ENCODE peak calls at places on chromosomes 16 and 17, in nine cellular contexts. One of them, this sample, is unnamed.

GRCh38 chr17:57902800-57903759 is 52.1 kb downstream of the CUEDC1 start:
- DNase-seq in effector memory CD4-positive, alpha-beta T cell: no peak
- DNase-seq in CD8-positive, alpha-beta memory T cell: no peak
- DNase-seq in caudate nucleus: peak
- DNase-seq in substantia nigra: peak
- DNase-seq in psoas muscle: peak
- DNase-seq in AG04450: no peak
- DNase-seq in tibial artery: peak
- DNase-seq in adrenal gland: peak
- DNase-seq in this sample: no peak

GRCh38 chr17:76659928-76660614 is 16.5 kb upstream of the ST6GALNAC1 start:
- DNase-seq in AG04450: no peak
- DNase-seq in adrenal gland: no peak
- DNase-seq in caudate nucleus: no peak
- DNase-seq in effector memory CD4-positive, alpha-beta T cell: no peak
- DNase-seq in tibial artery: peak
- DNase-seq in CD8-positive, alpha-beta memory T cell: peak
- DNase-seq in substantia nigra: no peak
- DNase-seq in psoas muscle: no peak
- DNase-seq in this sample: no peak

GRCh38 chr17:78133971-78134898 is 3.7 kb downstream of the TMC8 start:
- DNase-seq in effector memory CD4-positive, alpha-beta T cell: peak
- DNase-seq in CD8-positive, alpha-beta memory T cell: peak
- DNase-seq in substantia nigra: peak
- DNase-seq in psoas muscle: peak
- DNase-seq in caudate nucleus: no peak
- DNase-seq in AG04450: no peak
- DNase-seq in adrenal gland: peak
- DNase-seq in tibial artery: no peak
- DNase-seq in this sample: peak

GRCh38 chr17:73166731-73167581 is 2.1 kb downstream of the SSTR2 start:
- DNase-seq in substantia nigra: no peak
- DNase-seq in psoas muscle: no peak
- DNase-seq in tibial artery: no peak
- DNase-seq in CD8-positive, alpha-beta memory T cell: no peak
- DNase-seq in effector memory CD4-positive, alpha-beta T cell: no peak
- DNase-seq in caudate nucleus: no peak
- DNase-seq in AG04450: no peak
- DNase-seq in adrenal gland: no peak
- DNase-seq in this sample: no peak

GRCh38 chr16:89066746-89067145 is 26.9 kb upstream of the ACSF3 start:
- DNase-seq in CD8-positive, alpha-beta memory T cell: no peak
- DNase-seq in adrenal gland: no peak
- DNase-seq in effector memory CD4-positive, alpha-beta T cell: no peak
- DNase-seq in substantia nigra: no peak
- DNase-seq in tibial artery: no peak
- DNase-seq in AG04450: no peak
- DNase-seq in psoas muscle: no peak
- DNase-seq in caudate nucleus: no peak
- DNase-seq in this sample: no peak

GRCh38 chr16:22632621-22633020 is 121.9 kb downstream of the NPIPB5 start:
- DNase-seq in tibial artery: no peak
- DNase-seq in substantia nigra: no peak
- DNase-seq in effector memory CD4-positive, alpha-beta T cell: no peak
- DNase-seq in CD8-positive, alpha-beta memory T cell: no peak
- DNase-seq in psoas muscle: no peak
- DNase-seq in caudate nucleus: no peak
- DNase-seq in adrenal gland: no peak
- DNase-seq in AG04450: no peak
- DNase-seq in this sample: no peak

GRCh38 chr17:41678411-41678906 is 10.2 kb upstream of the EIF1 start:
- DNase-seq in caudate nucleus: no peak
- DNase-seq in psoas muscle: peak
- DNase-seq in adrenal gland: no peak
- DNase-seq in tibial artery: no peak
- DNase-seq in effector memory CD4-positive, alpha-beta T cell: no peak
- DNase-seq in substantia nigra: no peak
- DNase-seq in AG04450: no peak
- DNase-seq in CD8-positive, alpha-beta memory T cell: no peak
- DNase-seq in this sample: no peak

GRCh38 chr16:70582280-70582978 is 58.8 kb downstream of the SF3B3 start:
- DNase-seq in tibial artery: no peak
- DNase-seq in effector memory CD4-positive, alpha-beta T cell: no peak
- DNase-seq in CD8-positive, alpha-beta memory T cell: no peak
- DNase-seq in adrenal gland: no peak
- DNase-seq in AG04450: no peak
- DNase-seq in substantia nigra: no peak
- DNase-seq in psoas muscle: no peak
- DNase-seq in caudate nucleus: no peak
- DNase-seq in this sample: no peak

GRCh38 chr16:87076950-87077749 is 240.0 kb downstream of the C16orf95 start:
- DNase-seq in psoas muscle: no peak
- DNase-seq in effector memory CD4-positive, alpha-beta T cell: no peak
- DNase-seq in substantia nigra: no peak
- DNase-seq in caudate nucleus: no peak
- DNase-seq in adrenal gland: peak
- DNase-seq in AG04450: peak
- DNase-seq in CD8-positive, alpha-beta memory T cell: no peak
- DNase-seq in tibial artery: no peak
- DNase-seq in this sample: peak

GRCh38 chr17:19737305-19738072 is 10.6 kb downstream of the ALDH3A1 start:
- DNase-seq in substantia nigra: no peak
- DNase-seq in effector memory CD4-positive, alpha-beta T cell: no peak
- DNase-seq in AG04450: no peak
- DNase-seq in tibial artery: no peak
- DNase-seq in psoas muscle: no peak
- DNase-seq in CD8-positive, alpha-beta memory T cell: peak
- DNase-seq in caudate nucleus: no peak
- DNase-seq in adrenal gland: no peak
- DNase-seq in this sample: no peak

GRCh38 chr16:89402962-89403361 is 87.4 kb downstream of the ANKRD11 start:
- DNase-seq in caudate nucleus: no peak
- DNase-seq in tibial artery: no peak
- DNase-seq in psoas muscle: no peak
- DNase-seq in substantia nigra: no peak
- DNase-seq in CD8-positive, alpha-beta memory T cell: peak
- DNase-seq in adrenal gland: no peak
- DNase-seq in effector memory CD4-positive, alpha-beta T cell: no peak
- DNase-seq in AG04450: no peak
- DNase-seq in this sample: no peak

GRCh38 chr17:19270347-19270950 is 33.3 kb downstream of the EPN2 start:
- DNase-seq in caudate nucleus: no peak
- DNase-seq in CD8-positive, alpha-beta memory T cell: no peak
- DNase-seq in adrenal gland: no peak
- DNase-seq in substantia nigra: no peak
- DNase-seq in tibial artery: no peak
- DNase-seq in AG04450: no peak
- DNase-seq in psoas muscle: no peak
- DNase-seq in effector memory CD4-positive, alpha-beta T cell: no peak
- DNase-seq in this sample: no peak

GRCh38 chr16:85334718-85335583 is 222.7 kb upstream of the CIBAR2 start:
- DNase-seq in CD8-positive, alpha-beta memory T cell: no peak
- DNase-seq in adrenal gland: no peak
- DNase-seq in substantia nigra: no peak
- DNase-seq in AG04450: no peak
- DNase-seq in caudate nucleus: no peak
- DNase-seq in tibial artery: no peak
- DNase-seq in psoas muscle: no peak
- DNase-seq in effector memory CD4-positive, alpha-beta T cell: no peak
- DNase-seq in this sample: no peak

GRCh38 chr16:4917117-4917516 is 19.8 kb downstream of the PPL start:
- DNase-seq in psoas muscle: no peak
- DNase-seq in substantia nigra: no peak
- DNase-seq in effector memory CD4-positive, alpha-beta T cell: no peak
- DNase-seq in CD8-positive, alpha-beta memory T cell: no peak
- DNase-seq in AG04450: no peak
- DNase-seq in tibial artery: no peak
- DNase-seq in adrenal gland: no peak
- DNase-seq in caudate nucleus: no peak
- DNase-seq in this sample: no peak

GRCh38 chr17:57482657-57483056 is 226.3 kb downstream of the MSI2 start:
- DNase-seq in substantia nigra: no peak
- DNase-seq in AG04450: no peak
- DNase-seq in psoas muscle: no peak
- DNase-seq in tibial artery: no peak
- DNase-seq in effector memory CD4-positive, alpha-beta T cell: no peak
- DNase-seq in adrenal gland: no peak
- DNase-seq in caudate nucleus: no peak
- DNase-seq in CD8-positive, alpha-beta memory T cell: no peak
- DNase-seq in this sample: no peak

GRCh38 chr17:35159926-35160325 is 12.3 kb downstream of the UNC45B start:
- DNase-seq in AG04450: no peak
- DNase-seq in caudate nucleus: no peak
- DNase-seq in CD8-positive, alpha-beta memory T cell: no peak
- DNase-seq in adrenal gland: no peak
- DNase-seq in effector memory CD4-positive, alpha-beta T cell: no peak
- DNase-seq in psoas muscle: no peak
- DNase-seq in substantia nigra: no peak
- DNase-seq in tibial artery: no peak
- DNase-seq in this sample: no peak

GRCh38 chr16:12758670-12759558 is 44.8 kb downstream of the CPPED1 start:
- DNase-seq in substantia nigra: no peak
- DNase-seq in AG04450: no peak
- DNase-seq in psoas muscle: no peak
- DNase-seq in adrenal gland: no peak
- DNase-seq in tibial artery: no peak
- DNase-seq in effector memory CD4-positive, alpha-beta T cell: no peak
- DNase-seq in CD8-positive, alpha-beta memory T cell: no peak
- DNase-seq in caudate nucleus: no peak
- DNase-seq in this sample: no peak

GRCh38 chr16:71658771-71659170 is 32.8 kb downstream of the MARVELD3 start:
- DNase-seq in effector memory CD4-positive, alpha-beta T cell: no peak
- DNase-seq in caudate nucleus: no peak
- DNase-seq in CD8-positive, alpha-beta memory T cell: no peak
- DNase-seq in psoas muscle: no peak
- DNase-seq in AG04450: no peak
- DNase-seq in adrenal gland: no peak
- DNase-seq in substantia nigra: no peak
- DNase-seq in tibial artery: no peak
- DNase-seq in this sample: no peak

GRCh38 chr16:75306102-75306762 is 54.8 kb upstream of the BCAR1 start:
- DNase-seq in tibial artery: no peak
- DNase-seq in AG04450: no peak
- DNase-seq in effector memory CD4-positive, alpha-beta T cell: no peak
- DNase-seq in substantia nigra: no peak
- DNase-seq in caudate nucleus: no peak
- DNase-seq in psoas muscle: no peak
- DNase-seq in CD8-positive, alpha-beta memory T cell: no peak
- DNase-seq in adrenal gland: no peak
- DNase-seq in this sample: no peak

GRCh38 chr17:41801374-41802062 is 10.2 kb downstream of the P3H4 start:
- DNase-seq in effector memory CD4-positive, alpha-beta T cell: peak
- DNase-seq in adrenal gland: peak
- DNase-seq in caudate nucleus: peak
- DNase-seq in substantia nigra: peak
- DNase-seq in AG04450: peak
- DNase-seq in tibial artery: peak
- DNase-seq in psoas muscle: peak
- DNase-seq in CD8-positive, alpha-beta memory T cell: peak
- DNase-seq in this sample: peak

GRCh38 chr17:74768069-74768762 is 7.9 kb downstream of the NAT9 start:
- DNase-seq in AG04450: no peak
- DNase-seq in caudate nucleus: no peak
- DNase-seq in substantia nigra: peak
- DNase-seq in adrenal gland: peak
- DNase-seq in tibial artery: peak
- DNase-seq in psoas muscle: peak
- DNase-seq in CD8-positive, alpha-beta memory T cell: no peak
- DNase-seq in effector memory CD4-positive, alpha-beta T cell: no peak
- DNase-seq in this sample: no peak

GRCh38 chr17:12522743-12523181 is 142.9 kb upstream of the MYOCD start:
- DNase-seq in tibial artery: no peak
- DNase-seq in AG04450: no peak
- DNase-seq in caudate nucleus: no peak
- DNase-seq in substantia nigra: no peak
- DNase-seq in effector memory CD4-positive, alpha-beta T cell: no peak
- DNase-seq in CD8-positive, alpha-beta memory T cell: no peak
- DNase-seq in adrenal gland: peak
- DNase-seq in psoas muscle: no peak
- DNase-seq in this sample: peak

GRCh38 chr16:83272201-83272600 is 535.6 kb upstream of the HSBP1 start:
- DNase-seq in AG04450: peak
- DNase-seq in psoas muscle: no peak
- DNase-seq in adrenal gland: no peak
- DNase-seq in CD8-positive, alpha-beta memory T cell: no peak
- DNase-seq in substantia nigra: no peak
- DNase-seq in effector memory CD4-positive, alpha-beta T cell: no peak
- DNase-seq in tibial artery: no peak
- DNase-seq in caudate nucleus: no peak
- DNase-seq in this sample: no peak

GRCh38 chr17:37490638-37491614 is 1.2 kb downstream of the DUSP14 start:
- DNase-seq in AG04450: no peak
- DNase-seq in caudate nucleus: no peak
- DNase-seq in adrenal gland: peak
- DNase-seq in psoas muscle: peak
- DNase-seq in CD8-positive, alpha-beta memory T cell: no peak
- DNase-seq in tibial artery: peak
- DNase-seq in effector memory CD4-positive, alpha-beta T cell: no peak
- DNase-seq in substantia nigra: no peak
- DNase-seq in this sample: peak
- H3K27ac ChIP-seq in AG04450: peak
- H3K27ac ChIP-seq in caudate nucleus: peak
- H3K27ac ChIP-seq in adrenal gland: peak
- H3K27ac ChIP-seq in psoas muscle: peak
- H3K27ac ChIP-seq in CD8-positive, alpha-beta memory T cell: peak
- H3K27ac ChIP-seq in tibial artery: peak
- H3K27ac ChIP-seq in effector memory CD4-positive, alpha-beta T cell: no peak
- H3K27ac ChIP-seq in substantia nigra: peak
- H3K27ac ChIP-seq in this sample: peak

GRCh38 chr17:61285483-61286320 is 113.9 kb upstream of the TBX2 start:
- DNase-seq in substantia nigra: no peak
- DNase-seq in AG04450: peak
- DNase-seq in tibial artery: no peak
- DNase-seq in effector memory CD4-positive, alpha-beta T cell: no peak
- DNase-seq in CD8-positive, alpha-beta memory T cell: no peak
- DNase-seq in adrenal gland: no peak
- DNase-seq in caudate nucleus: no peak
- DNase-seq in psoas muscle: no peak
- DNase-seq in this sample: no peak
- H3K27ac ChIP-seq in substantia nigra: no peak
- H3K27ac ChIP-seq in AG04450: peak
- H3K27ac ChIP-seq in tibial artery: no peak
- H3K27ac ChIP-seq in effector memory CD4-positive, alpha-beta T cell: no peak
- H3K27ac ChIP-seq in CD8-positive, alpha-beta memory T cell: no peak
- H3K27ac ChIP-seq in adrenal gland: no peak
- H3K27ac ChIP-seq in caudate nucleus: no peak
- H3K27ac ChIP-seq in psoas muscle: no peak
- H3K27ac ChIP-seq in this sample: no peak

GRCh38 chr16:56163089-56163488 is 28.2 kb upstream of the GNAO1 start:
- DNase-seq in substantia nigra: no peak
- DNase-seq in psoas muscle: no peak
- DNase-seq in CD8-positive, alpha-beta memory T cell: no peak
- DNase-seq in adrenal gland: no peak
- DNase-seq in caudate nucleus: no peak
- DNase-seq in AG04450: no peak
- DNase-seq in effector memory CD4-positive, alpha-beta T cell: no peak
- DNase-seq in tibial artery: no peak
- DNase-seq in this sample: no peak
- H3K27ac ChIP-seq in substantia nigra: no peak
- H3K27ac ChIP-seq in psoas muscle: no peak
- H3K27ac ChIP-seq in CD8-positive, alpha-beta memory T cell: no peak
- H3K27ac ChIP-seq in adrenal gland: no peak
- H3K27ac ChIP-seq in caudate nucleus: no peak
- H3K27ac ChIP-seq in AG04450: no peak
- H3K27ac ChIP-seq in effector memory CD4-positive, alpha-beta T cell: no peak
- H3K27ac ChIP-seq in tibial artery: no peak
- H3K27ac ChIP-seq in this sample: no peak

GRCh38 chr17:28071891-28072606 is 29.6 kb downstream of the NLK start:
- DNase-seq in substantia nigra: no peak
- DNase-seq in CD8-positive, alpha-beta memory T cell: no peak
- DNase-seq in tibial artery: no peak
- DNase-seq in adrenal gland: no peak
- DNase-seq in effector memory CD4-positive, alpha-beta T cell: no peak
- DNase-seq in AG04450: no peak
- DNase-seq in caudate nucleus: no peak
- DNase-seq in psoas muscle: no peak
- DNase-seq in this sample: no peak
- H3K27ac ChIP-seq in substantia nigra: no peak
- H3K27ac ChIP-seq in CD8-positive, alpha-beta memory T cell: no peak
- H3K27ac ChIP-seq in tibial artery: no peak
- H3K27ac ChIP-seq in adrenal gland: no peak
- H3K27ac ChIP-seq in effector memory CD4-positive, alpha-beta T cell: no peak
- H3K27ac ChIP-seq in AG04450: no peak
- H3K27ac ChIP-seq in caudate nucleus: no peak
- H3K27ac ChIP-seq in psoas muscle: no peak
- H3K27ac ChIP-seq in this sample: no peak